ENCODE peak calls at places on chromosomes 11 and 22, in five cellular contexts. U is HCT116, I is left ventricle myocardium inferior, E is stomach, L is heart left ventricle. Y is an unnamed sample.

GRCh38 chr11:68142028-68142412 is 20.8 kb upstream of the CHKA start:
- DNase-seq in U (no peak), I (no peak), E (peak; percentile 85), L (no peak), Y (peak; percentile 80)

GRCh38 chr22:41768420-41768819 is 32.1 kb upstream of the CCDC134 start:
- DNase-seq in U (no peak), I (no peak), E (no peak), L (no peak), Y (no peak)

GRCh38 chr22:33163815-33164214 is 105.6 kb upstream of the SYN3 start:
- DNase-seq in U (no peak), I (no peak), E (no peak), L (no peak), Y (no peak)

GRCh38 chr22:21932347-21932746 is 20.3 kb downstream of the PPM1F start:
- DNase-seq in U (no peak), I (no peak), E (no peak), L (no peak), Y (no peak)

GRCh38 chr11:129992161-129992944 is 10.3 kb downstream of the PRDM10 start:
- DNase-seq in U (peak; percentile 48), I (no peak), E (peak; percentile 60), L (no peak), Y (peak; percentile 22)

GRCh38 chr11:108501396-108501795 is 3.2 kb upstream of the POGLUT3 start:
- DNase-seq in U (no peak), I (no peak), E (no peak), L (no peak), Y (no peak)

GRCh38 chr22:43889366-43890253 is 2.2 kb downstream of the PNPLA5 start:
- DNase-seq in U (no peak), I (no peak), E (no peak), L (no peak), Y (no peak)

GRCh38 chr11:61885166-61885778 is 6.1 kb downstream of the FADS3 start:
- DNase-seq in U (no peak), I (no peak), E (no peak), L (no peak), Y (no peak)

GRCh38 chr11:67054851-67055523 is 1.7 kb upstream of the RHOD start:
- DNase-seq in U (peak; percentile 26), I (peak; percentile 75), E (peak; percentile 74), L (peak; percentile 89), Y (no peak)

GRCh38 chr22:46114518-46115387 is 35.6 kb upstream of the PPARA start:
- DNase-seq in U (no peak), I (no peak), E (no peak), L (no peak), Y (no peak)
- H3K36me3 ChIP-seq in U (peaks cover 19% of the 10 kb centered on the region), I (peaks cover 34% of the 10 kb centered on the region), E (peaks cover 33% of the 10 kb centered on the region), L (peaks cover 16% of the 10 kb centered on the region), Y (peaks cover 22% of the 10 kb centered on the region)

GRCh38 chr22:36143066-36143815 is 17.3 kb downstream of the APOL3 start:
- DNase-seq in U (no peak), I (no peak), E (no peak), L (no peak), Y (no peak)
- H3K27ac ChIP-seq in U (no peak overlapping the region), I (no peak overlapping the region), E (no peak overlapping the region), L (no peak overlapping the region), Y (no peak overlapping the region)

DNA sequence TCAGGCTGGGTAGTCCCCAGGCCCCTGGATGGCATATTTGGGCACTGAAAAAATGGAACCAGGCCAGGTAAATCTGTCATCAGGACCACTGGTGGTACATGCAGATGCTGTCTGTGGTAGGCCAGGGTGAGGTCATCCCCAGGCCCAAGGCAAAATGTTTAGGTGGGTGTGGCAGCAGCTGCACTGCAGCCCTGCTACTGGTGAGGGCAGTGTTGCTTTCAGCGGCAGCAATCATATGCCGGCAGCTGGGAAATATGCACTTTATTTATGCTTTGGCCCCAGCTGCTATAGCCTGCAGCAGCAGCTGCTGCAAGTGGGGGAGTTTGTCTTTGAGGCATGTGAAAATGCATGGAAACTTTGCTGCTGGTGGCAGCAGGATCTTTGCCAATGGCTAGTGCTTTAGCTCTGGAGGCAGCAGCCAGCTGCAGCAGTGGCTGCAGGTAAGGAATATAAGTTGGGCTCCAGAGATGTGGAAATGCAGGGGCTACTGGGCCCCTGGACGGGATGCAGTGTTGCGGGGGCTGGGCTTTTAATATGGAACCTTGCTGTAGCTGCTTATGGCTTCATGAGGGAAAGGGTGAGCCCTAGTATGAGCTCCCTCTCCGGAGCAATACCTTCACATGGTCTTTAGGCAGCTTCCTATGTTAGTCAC is 365.7 kb upstream of the CADM1 start:
- DNase-seq in U (no peak), I (no peak), E (no peak), L (no peak), Y (no peak)
- TF ChIP-seq CTCF in U (no peak), I (peak; percentile 58), E (no peak), L (peak; percentile 39), Y (peak; percentile 16)

GRCh38 chr22:28734393-28734792 is 7.2 kb downstream of the CHEK2 start:
- DNase-seq in U (no peak), I (no peak), E (no peak), L (no peak), Y (no peak)
- H3K36me3 ChIP-seq in U (peaks cover 20% of the 10 kb centered on the region), I (no peaks in the 10 kb centered on the region), E (peaks cover 4% of the 10 kb centered on the region), L (no peaks in the 10 kb centered on the region), Y (no peaks in the 10 kb centered on the region)

GRCh38 chr22:37518509-37519267 is 527 bp downstream of the CARD10 start:
- DNase-seq in U (no peak), I (no peak), E (no peak), L (peak; percentile 26), Y (no peak)
- H3K27ac ChIP-seq in U (peak overlapping the region; percentile 68), I (peak overlapping the region; percentile 92), E (peak overlapping the region; percentile 81), L (peak overlapping the region; percentile 90), Y (peak overlapping the region; percentile 47)

GRCh38 chr11:4211991-4212390 is 117.4 kb downstream of the RRM1 start:
- DNase-seq in U (no peak), I (no peak), E (no peak), L (no peak), Y (no peak)
- TF ChIP-seq CTCF in U (no peak), I (no peak), E (no peak), L (no peak), Y (no peak)

GRCh38 chr11:133929401-133930052 is 27.2 kb downstream of the IGSF9B start:
- DNase-seq in U (no peak), I (no peak), E (no peak), L (no peak), Y (no peak)

GRCh38 chr11:133930053-133930766 is 26.6 kb downstream of the IGSF9B start:
- DNase-seq in U (no peak), I (no peak), E (no peak), L (no peak), Y (no peak)

GRCh38 chr11:133927690-133928627 is 28.8 kb downstream of the IGSF9B start:
- DNase-seq in U (no peak), I (peak; percentile 59), E (peak; percentile 73), L (peak; percentile 77), Y (peak; percentile 71)

GRCh38 chr11:133926466-133927246 is 30.1 kb downstream of the IGSF9B start:
- DNase-seq in U (no peak), I (no peak), E (no peak), L (no peak), Y (no peak)

DNA sequence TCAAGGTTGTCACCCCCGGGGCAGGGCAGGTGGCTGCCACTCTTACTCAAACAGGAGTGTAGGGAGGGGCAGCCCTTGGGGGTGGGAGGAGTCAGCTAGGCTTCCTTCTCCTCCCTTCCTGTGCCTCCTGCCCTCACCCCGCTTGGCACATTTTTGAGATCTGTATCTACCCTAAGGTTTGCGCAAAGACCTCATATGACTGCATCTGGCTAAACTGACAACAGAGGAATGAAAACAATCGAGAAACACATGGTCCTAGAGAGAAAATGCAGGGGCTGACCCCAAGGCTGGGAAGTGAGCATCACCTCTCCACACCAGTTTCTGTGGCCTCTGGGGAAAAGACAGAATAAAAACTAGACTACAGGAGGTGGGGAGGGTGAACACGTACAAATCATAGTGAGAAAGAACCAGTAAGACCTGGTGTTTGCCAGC is 28.1 kb downstream of the IGSF9B start:
- DNase-seq in U (no peak), I (no peak), E (peak; percentile 30), L (no peak), Y (peak; percentile 59)
- H3K36me3 ChIP-seq in U (peaks cover 6% of the 10 kb centered on the region), I (peaks cover 67% of the 10 kb centered on the region), E (no peaks in the 10 kb centered on the region), L (no peaks in the 10 kb centered on the region), Y (no peaks in the 10 kb centered on the region)

DNA sequence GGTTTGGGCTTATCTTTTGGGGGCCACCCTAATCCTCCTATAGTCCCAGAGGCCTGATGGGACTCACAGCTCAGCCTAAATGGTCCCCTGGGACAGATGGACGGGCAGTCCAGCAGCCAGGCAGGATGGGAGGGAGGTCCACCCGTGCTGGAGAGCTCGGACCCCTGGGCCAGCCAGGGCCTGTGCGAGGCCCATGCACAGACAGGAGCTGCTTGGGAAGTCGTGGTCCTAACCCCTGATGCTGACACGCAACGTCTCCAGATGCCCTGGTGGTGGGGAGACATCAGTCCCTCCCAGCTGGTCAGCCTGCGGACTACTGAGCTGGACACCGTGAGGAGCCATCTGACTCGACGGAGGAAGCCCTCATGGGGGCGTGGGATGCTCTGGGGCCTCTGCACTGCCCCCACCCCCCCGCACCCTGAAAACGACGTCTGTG is 31.2 kb upstream of the MUC5AC start:
- DNase-seq in U (no peak), I (no peak), E (peak; percentile 20), L (peak; percentile 13), Y (no peak)
- H3K27ac ChIP-seq in U (no peak overlapping the region), I (no peak overlapping the region), E (no peak overlapping the region), L (no peak overlapping the region), Y (no peak overlapping the region)

DNA sequence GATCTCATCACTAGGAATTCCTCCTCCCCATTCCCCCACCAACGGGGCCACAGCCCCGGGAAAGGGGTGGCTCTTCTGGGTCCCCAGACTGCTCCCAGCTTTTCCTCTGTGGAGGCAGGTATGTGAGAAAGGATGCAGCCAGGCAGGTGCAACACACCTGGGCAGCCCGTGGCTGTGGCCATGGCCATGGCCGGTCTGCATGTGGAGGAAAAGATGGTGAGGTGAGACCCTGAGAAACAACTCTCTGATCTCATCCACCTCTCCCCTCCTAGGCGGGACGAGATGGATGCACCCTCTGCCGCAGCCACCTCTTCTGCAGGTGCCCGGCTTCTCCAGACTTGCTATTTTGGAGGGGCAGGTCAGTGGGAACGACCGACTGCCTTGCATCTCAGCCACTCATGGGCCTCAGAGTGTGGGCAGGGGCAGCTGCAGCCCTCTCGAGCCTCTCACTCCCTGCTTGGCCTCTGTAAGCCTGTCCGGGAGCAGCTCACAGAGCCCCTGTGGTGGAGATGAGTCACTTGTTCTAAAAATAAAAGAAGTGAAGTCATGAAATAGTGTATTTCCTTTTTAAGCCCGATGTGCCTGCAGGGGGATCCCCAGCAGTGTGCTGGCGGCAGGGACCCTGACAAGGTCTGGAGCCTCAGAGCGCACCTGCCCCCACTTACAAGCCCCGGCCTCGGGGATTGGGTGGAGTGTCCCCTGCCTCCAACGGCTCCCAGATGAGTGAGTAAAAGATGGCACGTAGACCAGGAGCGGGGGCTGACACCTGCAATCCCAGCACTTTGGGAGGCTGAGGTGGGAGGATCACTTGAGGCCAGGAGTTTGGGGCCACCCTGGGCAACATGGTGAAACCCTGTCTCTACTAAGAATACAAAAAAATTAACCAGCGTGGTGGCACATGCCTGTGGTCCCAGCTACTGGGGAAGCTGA is 10.7 kb downstream of the SMIM38 start:
- DNase-seq in U (peak; percentile 35), I (peak; percentile 30), E (no peak), L (peak; percentile 77), Y (no peak)
- TF ChIP-seq CTCF in U (no peak), I (no peak), E (no peak), L (no peak), Y (no peak)